ENCODE peak calls at places on chromosomes 13 and 19, in five cellular contexts. V is A549, U is HepG2, P is H1, R is GM12878. S is an unnamed sample.

GRCh38 chr13:81197966-81198365 is 857.0 kb upstream of the SPRY2 start:
- DNase-seq in V (no peak), U (no peak), P (no peak), R (no peak), S (no peak)

GRCh38 chr19:49133621-49134454 is 14.5 kb downstream of the PPFIA3 start:
- DNase-seq in V (peak), U (no peak), P (no peak), R (no peak), S (peak)

GRCh38 chr19:4183967-4184717 is 1.7 kb downstream of the ANKRD24 start:
- DNase-seq in V (no peak), U (no peak), P (no peak), R (no peak), S (no peak)

GRCh38 chr19:40617961-40618360 is 16.8 kb downstream of the LTBP4 start:
- DNase-seq in V (no peak), U (no peak), P (no peak), R (no peak), S (no peak)

GRCh38 chr19:39679056-39679790 is 23.5 kb downstream of the LGALS16 start:
- DNase-seq in V (no peak), U (no peak), P (no peak), R (peak), S (no peak)

GRCh38 chr19:10979950-10980349 is 19.1 kb downstream of the SMARCA4 start:
- DNase-seq in V (no peak), U (no peak), P (no peak), R (peak), S (no peak)

GRCh38 chr19:55090564-55090963 is 14.9 kb downstream of the EPS8L1 start:
- DNase-seq in V (no peak), U (no peak), P (no peak), R (no peak), S (no peak)

GRCh38 chr13:72849571-72849970 is 67.6 kb downstream of the PIBF1 start:
- DNase-seq in V (no peak), U (no peak), P (no peak), R (no peak), S (no peak)

GRCh38 chr19:54299126-54299498 is 13.9 kb downstream of the LILRA5 start:
- DNase-seq in V (no peak), U (no peak), P (no peak), R (no peak), S (no peak)

GRCh38 chr13:113659337-113659736 is 1.3 kb upstream of the ATP4B start:
- DNase-seq in V (no peak), U (no peak), P (no peak), R (no peak), S (no peak)

GRCh38 chr13:44801990-44802389 is 187.3 kb downstream of the NUFIP1 start:
- DNase-seq in V (no peak), U (no peak), P (no peak), R (no peak), S (no peak)

GRCh38 chr13:78241278-78241919 is 322.8 kb upstream of the EDNRB start:
- DNase-seq in V (peak), U (peak), P (peak), R (no peak), S (peak)

GRCh38 chr13:30971575-30971974 is 39.1 kb downstream of the TEX26 start:
- DNase-seq in V (no peak), U (no peak), P (no peak), R (no peak), S (no peak)

GRCh38 chr13:106302011-106302410 is 233.5 kb downstream of the EFNB2 start:
- DNase-seq in V (no peak), U (no peak), P (no peak), R (no peak), S (no peak)

GRCh38 chr13:103694033-103694432 is 627.8 kb upstream of the SLC10A2 start:
- DNase-seq in V (no peak), U (no peak), P (peak), R (no peak), S (no peak)

GRCh38 chr13:92354583-92354982 is 872.0 kb upstream of the GPC6 start:
- DNase-seq in V (no peak), U (no peak), P (no peak), R (no peak), S (no peak)

GRCh38 chr19:2494084-2494446 is 18.1 kb downstream of the GADD45B start:
- DNase-seq in V (no peak), U (no peak), P (no peak), R (no peak), S (no peak)

GRCh38 chr13:34571716-34572115 is 370.4 kb upstream of the NBEA start:
- DNase-seq in V (no peak), U (no peak), P (no peak), R (no peak), S (no peak)

GRCh38 chr19:15507068-15508034 is 974 bp upstream of the CYP4F22 start:
- DNase-seq in V (no peak), U (no peak), P (no peak), R (no peak), S (no peak)

GRCh38 chr19:926595-927043 is 784 bp downstream of the ARID3A start:
- DNase-seq in V (no peak), U (no peak), P (no peak), R (no peak), S (peak)

GRCh38 chr19:17688853-17689595 is 870 bp upstream of the UNC13A start:
- DNase-seq in V (no peak), U (no peak), P (no peak), R (no peak), S (no peak)

GRCh38 chr19:17687857-17688784 is at the start of gene UNC13A:
- DNase-seq in V (peak), U (no peak), P (no peak), R (no peak), S (peak)

GRCh38 chr19:17686027-17686511 is 2.1 kb downstream of the UNC13A start:
- DNase-seq in V (no peak), U (no peak), P (no peak), R (no peak), S (peak)

GRCh38 chr19:17686592-17687042 is 1.5 kb downstream of the UNC13A start:
- DNase-seq in V (peak), U (no peak), P (no peak), R (no peak), S (peak)

GRCh38 chr19:17687141-17687856 is 855 bp downstream of the UNC13A start:
- DNase-seq in V (no peak), U (no peak), P (no peak), R (no peak), S (no peak)
- TF ChIP-seq KDM1A in V (no peak), U (no peak), P (no peak), R (no peak), S (no peak)

DNA sequence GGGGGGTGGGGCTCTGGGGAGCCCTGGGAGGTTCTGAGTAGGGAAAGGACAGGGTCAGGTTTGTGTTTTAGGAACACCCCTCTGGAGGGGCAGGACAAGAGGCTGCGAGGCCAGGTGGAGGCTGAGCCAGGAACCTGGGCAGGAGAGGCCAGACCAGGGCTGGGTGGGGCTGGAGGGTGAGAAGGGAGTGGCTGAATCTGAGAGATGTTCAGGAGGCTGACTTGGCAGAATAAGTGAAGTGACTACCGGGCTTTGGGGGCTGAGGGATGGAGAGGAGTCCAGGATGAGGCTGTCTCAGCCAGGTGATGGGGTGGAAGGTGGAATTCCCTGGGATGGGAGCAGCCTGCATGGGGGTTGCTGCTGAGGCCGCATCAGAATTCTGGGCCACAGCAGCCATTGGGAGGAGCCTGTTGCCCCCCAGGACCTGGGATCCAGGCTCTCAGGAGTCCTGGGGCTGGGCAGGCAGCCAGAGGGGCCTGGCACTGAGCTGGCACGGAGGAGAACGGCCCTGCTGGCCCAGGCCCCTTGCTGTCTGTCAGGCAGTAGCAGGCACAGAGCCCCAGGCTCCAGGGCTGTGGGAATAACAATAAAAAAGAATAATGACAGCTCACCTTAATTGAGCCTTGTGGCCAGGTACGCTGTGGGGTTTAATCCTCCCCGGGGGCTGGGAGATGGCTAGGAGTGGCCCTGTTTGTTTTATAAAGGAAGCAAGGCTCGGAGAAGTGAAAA is 3.3 kb downstream of the PPP5C start:
- DNase-seq in V (no peak), U (no peak), P (no peak), R (no peak), S (peak)
- TF ChIP-seq KDM1A in V (no peak), U (no peak), P (no peak), R (no peak), S (no peak)

GRCh38 chr19:28697308-28697707 is 515.6 kb downstream of the UQCRFS1 start:
- DNase-seq in V (no peak), U (no peak), P (no peak), R (no peak), S (no peak)

GRCh38 chr19:28701491-28701890 is 511.5 kb downstream of the UQCRFS1 start:
- DNase-seq in V (no peak), U (no peak), P (no peak), R (no peak), S (no peak)

GRCh38 chr19:28705008-28705407 is 507.9 kb downstream of the UQCRFS1 start:
- DNase-seq in V (peak), U (peak), P (no peak), R (no peak), S (peak)

GRCh38 chr19:28703400-28703956 is 509.5 kb downstream of the UQCRFS1 start:
- DNase-seq in V (no peak), U (no peak), P (no peak), R (no peak), S (no peak)

GRCh38 chr19:28700176-28700575 is 512.8 kb downstream of the UQCRFS1 start:
- DNase-seq in V (no peak), U (no peak), P (no peak), R (no peak), S (no peak)
- TF ChIP-seq KDM1A in V (no peak), U (no peak), P (no peak), R (no peak), S (no peak)

GRCh38 chr13:51636349-51636890 is 52.2 kb downstream of the WDFY2 start:
- DNase-seq in V (no peak), U (peak), P (no peak), R (no peak), S (no peak)
- TF ChIP-seq KDM1A in V (no peak), U (no peak), P (no peak), R (no peak), S (no peak)